ENCODE peak calls at places on chromosomes 1 and 21, in six cellular contexts. W is left lung, H is H54, Z is H7, P is A549, N is AG04449. K is an unnamed sample.

GRCh38 chr1:36008546-36009197 is 75.2 kb upstream of the TEKT2 start:
- DNase-seq in W (no peak), N (no peak), H (peak; percentile 38), P (peak; percentile 19), Z (no peak), K (no peak)

GRCh38 chr1:6635910-6636760 is 11.5 kb downstream of the THAP3 start:
- DNase-seq in Z (no peak), H (no peak), P (no peak), N (no peak), W (peak; percentile 72), K (no peak)

GRCh38 chr1:12565094-12565965 is 52.7 kb downstream of the DHRS3 start:
- DNase-seq in H (no peak), W (peak; percentile 12), N (no peak), Z (no peak), P (no peak), K (no peak)

GRCh38 chr1:117290855-117291254 is 76.4 kb upstream of the MAN1A2 start:
- DNase-seq in P (no peak), Z (no peak), W (no peak), N (no peak), H (no peak), K (peak; percentile 4)

GRCh38 chr1:35049116-35049515 is 17.4 kb upstream of the ZMYM6 start:
- DNase-seq in H (no peak), N (no peak), Z (no peak), W (no peak), P (no peak), K (no peak)

GRCh38 chr1:6096243-6097116 is 50.8 kb downstream of the KCNAB2 start:
- DNase-seq in Z (peak; percentile 62), P (no peak), W (peak; percentile 69), H (no peak), N (no peak), K (no peak)

GRCh38 chr1:8182034-8182761 is 135.7 kb upstream of the SLC45A1 start:
- DNase-seq in Z (no peak), P (peak; percentile 87), W (peak; percentile 2), N (no peak), H (no peak), K (peak; percentile 22)

GRCh38 chr1:202505356-202505755 is 156.9 kb downstream of the PPP1R12B start:
- DNase-seq in Z (no peak), W (no peak), P (no peak), H (no peak), N (peak; percentile 50), K (no peak)

GRCh38 chr1:70528591-70529333 is 117.7 kb downstream of the CTH start:
- DNase-seq in Z (peak; percentile 65), H (no peak), W (no peak), P (peak; percentile 4), N (no peak), K (peak; percentile 37)

GRCh38 chr1:175471039-175471800 is 272.2 kb downstream of the TNR start:
- DNase-seq in H (no peak), Z (no peak), N (no peak), W (no peak), P (no peak), K (no peak)

GRCh38 chr1:160866001-160866704 is 3.5 kb upstream of the CD244 start:
- DNase-seq in N (no peak), H (no peak), Z (no peak), P (no peak), W (no peak), K (no peak)

GRCh38 chr21:39866093-39866492 is 1.1 kb upstream of the PCP4 start:
- DNase-seq in W (no peak), H (no peak), Z (no peak), P (no peak), N (no peak), K (no peak)

GRCh38 chr1:85315789-85316188 is 39.4 kb upstream of the BCL10 start:
- DNase-seq in N (no peak), P (no peak), W (no peak), H (no peak), Z (no peak), K (no peak)

GRCh38 chr1:217106231-217106630 is 383.0 kb upstream of the ESRRG start:
- DNase-seq in W (no peak), Z (no peak), N (no peak), H (no peak), P (no peak), K (peak; percentile 23)

GRCh38 chr1:8018492-8019228 is 7.4 kb downstream of the ERRFI1 start:
- DNase-seq in P (no peak), W (no peak), H (no peak), N (no peak), Z (no peak), K (no peak)

GRCh38 chr21:41680444-41681335 is 86.2 kb downstream of the RIPK4 start:
- DNase-seq in W (peak; percentile 77), H (no peak), N (no peak), P (no peak), Z (no peak), K (no peak)

GRCh38 chr1:177945943-177946650 is 23.8 kb downstream of the SEC16B start:
- DNase-seq in N (no peak), H (peak; percentile 47), Z (peak; percentile 83), W (no peak), P (peak; percentile 67), K (peak; percentile 71)

K was measured in COLO829.